ENCODE peak calls at places on chromosome 21, in eight cellular contexts. I is tibial artery, S is heart right ventricle, K is mesendoderm, P is fibroblast of lung, M is tibial nerve, V is heart left ventricle, U is H1. R is an unnamed sample.
A peak's percentile ranks its signal among the peaks of the same experiment; 100 is the strongest.

GRCh38 chr21:35529141-35529863 is 480.2 kb upstream of the RUNX1 start:
- DNase-seq in I (no peak), S (no peak), K (no peak), P (peak; percentile 62), M (no peak), V (no peak), U (no peak), R (no peak)

GRCh38 chr21:36171327-36171726 is 14.7 kb downstream of the DOP1B start:
- DNase-seq in I (no peak), S (no peak), K (no peak), P (no peak), M (no peak), V (no peak), U (no peak), R (no peak)

GRCh38 chr21:36694593-36695282 is 4.2 kb upstream of the SIM2 start:
- DNase-seq in I (no peak), S (no peak), K (peak; percentile 10), P (no peak), M (no peak), V (no peak), U (no peak), R (no peak)

GRCh38 chr21:39182016-39182415 is 1.2 kb downstream of the PSMG1 start:
- DNase-seq in I (no peak), S (no peak), K (no peak), P (no peak), M (no peak), V (no peak), U (no peak), R (no peak)

GRCh38 chr21:32739946-32740345 is 12.1 kb upstream of the SYNJ1 start:
- DNase-seq in I (no peak), S (no peak), K (peak; percentile 95), P (no peak), M (no peak), V (no peak), U (no peak), R (no peak)

GRCh38 chr21:25405991-25406390 is 201.3 kb downstream of the MRPL39 start:
- DNase-seq in I (no peak), S (no peak), K (no peak), P (no peak), M (no peak), V (no peak), U (no peak), R (no peak)

GRCh38 chr21:36773111-36773510 is 74.2 kb downstream of the SIM2 start:
- DNase-seq in I (peak; percentile 81), S (peak; percentile 79), K (no peak), P (peak; percentile 90), M (no peak), V (peak; percentile 91), U (no peak), R (no peak)

GRCh38 chr21:29163381-29164115 is 33.1 kb downstream of the MAP3K7CL start:
- DNase-seq in I (no peak), S (peak; percentile 38), K (no peak), P (no peak), M (no peak), V (peak; percentile 56), U (no peak), R (no peak)

GRCh38 chr21:36456714-36457399 is 23.1 kb downstream of the CLDN14 start:
- DNase-seq in I (no peak), S (no peak), K (no peak), P (peak; percentile 20), M (no peak), V (no peak), U (no peak), R (no peak)

GRCh38 chr21:18369115-18369514 is 34.5 kb downstream of the TMPRSS15 start:
- DNase-seq in I (no peak), S (no peak), K (peak; percentile 47), P (peak; percentile 1), M (no peak), V (no peak), U (no peak), R (peak; percentile 9)

GRCh38 chr21:46021978-46022544 is 40.5 kb downstream of the COL6A1 start:
- DNase-seq in I (no peak), S (no peak), K (no peak), P (peak; percentile 21), M (peak; percentile 55), V (peak; percentile 63), U (no peak), R (no peak)

GRCh38 chr21:15520811-15521643 is 208.8 kb upstream of the USP25 start:
- DNase-seq in I (no peak), S (no peak), K (peak; percentile 37), P (no peak), M (no peak), V (no peak), U (no peak), R (no peak)

GRCh38 chr21:35217504-35218060 is 168.5 kb upstream of the RUNX1 start:
- DNase-seq in I (no peak), S (no peak), K (peak; percentile 99), P (peak; percentile 95), M (no peak), V (no peak), U (peak; percentile 15), R (peak; percentile 85)

GRCh38 chr21:40049031-40049958 is 182.1 kb downstream of the PCP4 start:
- DNase-seq in I (peak; percentile 82), S (no peak), K (no peak), P (peak; percentile 84), M (no peak), V (no peak), U (no peak), R (no peak)

GRCh38 chr21:29209696-29210095 is 79.3 kb downstream of the MAP3K7CL start:
- DNase-seq in I (no peak), S (no peak), K (no peak), P (peak; percentile 76), M (no peak), V (no peak), U (no peak), R (no peak)

GRCh38 chr21:36149788-36150187 is 6.8 kb upstream of the DOP1B start:
- DNase-seq in I (no peak), S (no peak), K (no peak), P (no peak), M (no peak), V (no peak), U (no peak), R (no peak)

GRCh38 chr21:29521872-29522271 is 223.2 kb downstream of the BACH1 start:
- DNase-seq in I (no peak), S (no peak), K (no peak), P (no peak), M (no peak), V (no peak), U (no peak), R (no peak)

GRCh38 chr21:8998946-8999681 is 1522.3 kb upstream of the TPTE start:
- DNase-seq in I (no peak), S (no peak), K (no peak), P (no peak), M (no peak), V (no peak), U (no peak), R (no peak)

GRCh38 chr21:26124421-26124833 is 46.1 kb downstream of the APP start:
- DNase-seq in I (no peak), S (no peak), K (peak; percentile 64), P (peak; percentile 64), M (no peak), V (no peak), U (no peak), R (no peak)

GRCh38 chr21:26845066-26845749 is at the start of gene ADAMTS1:
- DNase-seq in I (peak; percentile 97), S (peak; percentile 94), K (peak; percentile 97), P (peak; percentile 70), M (peak; percentile 91), V (peak; percentile 94), U (peak; percentile 68), R (no peak)

GRCh38 chr21:29477941-29478340 is 179.2 kb downstream of the BACH1 start:
- DNase-seq in I (no peak), S (no peak), K (no peak), P (peak; percentile 89), M (no peak), V (no peak), U (no peak), R (no peak)

GRCh38 chr21:18275740-18276139 is 31.1 kb downstream of the CHODL start:
- DNase-seq in I (no peak), S (no peak), K (no peak), P (no peak), M (no peak), V (no peak), U (no peak), R (no peak)

GRCh38 chr21:18495553-18495952 is 92.0 kb upstream of the TMPRSS15 start:
- DNase-seq in I (no peak), S (no peak), K (no peak), P (no peak), M (no peak), V (no peak), U (no peak), R (no peak)

GRCh38 chr21:36756527-36756926 is 57.6 kb downstream of the SIM2 start:
- DNase-seq in I (peak; percentile 9), S (no peak), K (peak; percentile 49), P (peak; percentile 61), M (no peak), V (no peak), U (no peak), R (no peak)

GRCh38 chr21:46441331-46441730 is 17.4 kb upstream of the DIP2A start:
- DNase-seq in I (peak; percentile 44), S (no peak), K (no peak), P (no peak), M (no peak), V (no peak), U (no peak), R (no peak)

GRCh38 chr21:17461014-17461413 is 51.8 kb upstream of the CXADR start:
- DNase-seq in I (peak; percentile 69), S (peak; percentile 69), K (no peak), P (peak; percentile 94), M (no peak), V (peak; percentile 70), U (no peak), R (no peak)

GRCh38 chr21:37450385-37451044 is 83.9 kb downstream of the DYRK1A start:
- DNase-seq in I (no peak), S (no peak), K (no peak), P (peak; percentile 73), M (no peak), V (no peak), U (no peak), R (no peak)

GRCh38 chr21:41325138-41325537 is 8.5 kb downstream of the FAM3B start:
- DNase-seq in I (no peak), S (no peak), K (no peak), P (no peak), M (no peak), V (no peak), U (no peak), R (no peak)
- H3K4me1 ChIP-seq in I (no peaks in the 10 kb centered on the region), S (no peaks in the 10 kb centered on the region), K (peaks cover 1% of the 10 kb centered on the region), P (no peaks in the 10 kb centered on the region), M (no peaks in the 10 kb centered on the region), V (no peaks in the 10 kb centered on the region), U (peaks cover 8% of the 10 kb centered on the region), R (peaks cover 42% of the 10 kb centered on the region)

GRCh38 chr21:43805275-43805800 is 16.0 kb downstream of the RRP1 start:
- DNase-seq in I (no peak), S (no peak), K (no peak), P (no peak), M (no peak), V (no peak), U (no peak), R (no peak)
- H3K4me3 ChIP-seq in I (no peak overlapping the region), S (no peak overlapping the region), K (no peak overlapping the region), P (no peak overlapping the region), M (no peak overlapping the region), V (no peak overlapping the region), U (no peak overlapping the region), R (no peak overlapping the region)

GRCh38 chr21:31162827-31163226 is 124.6 kb upstream of the KRTAP19-8 start:
- DNase-seq in I (no peak), S (no peak), K (no peak), P (peak; percentile 68), M (no peak), V (no peak), U (no peak), R (no peak)
- H3K4me1 ChIP-seq in I (no peaks in the 10 kb centered on the region), S (no peaks in the 10 kb centered on the region), K (peaks cover 15% of the 10 kb centered on the region), P (no peaks in the 10 kb centered on the region), M (peaks cover 42% of the 10 kb centered on the region), V (no peaks in the 10 kb centered on the region), U (peaks cover 9% of the 10 kb centered on the region), R (no peaks in the 10 kb centered on the region)

GRCh38 chr21:14273736-14274538 is 58.0 kb downstream of the RBM11 start:
- DNase-seq in I (peak; percentile 64), S (peak; percentile 26), K (peak; percentile 32), P (no peak), M (no peak), V (peak; percentile 77), U (no peak), R (no peak)
- H3K4me3 ChIP-seq in I (no peak overlapping the region), S (no peak overlapping the region), K (no peak overlapping the region), P (no peak overlapping the region), M (peak overlapping the region; percentile 30), V (no peak overlapping the region), U (peak overlapping the region; percentile 19), R (no peak overlapping the region)